ENCODE peak calls at places on chromosome 9, in four cellular contexts. N, R, G and H are unnamed samples.
A peak's percentile ranks its signal among the peaks of the same experiment; 100 is the strongest.

GRCh38 chr9:136750526-136750925 is 2.2 kb upstream of the LCN6 start:
- DNase-seq in N (peak; percentile 55), R (no peak), G (no peak), H (no peak)

GRCh38 chr9:114112778-114113585 is 13.9 kb upstream of the KIF12 start:
- DNase-seq in N (peak; percentile 75), R (no peak), G (no peak), H (no peak)

GRCh38 chr9:110016340-110016739 is 191.6 kb downstream of the C9orf152 start:
- DNase-seq in N (peak; percentile 91), R (no peak), G (no peak), H (no peak)

GRCh38 chr9:93668261-93668871 is 92.0 kb downstream of the PHF2 start:
- DNase-seq in N (no peak), R (no peak), G (peak; percentile 26), H (no peak)

GRCh38 chr9:8143677-8144076 is 344.1 kb upstream of the DMAC1 start:
- DNase-seq in N (no peak), R (no peak), G (no peak), H (no peak)

GRCh38 chr9:137524161-137524560 is 26.0 kb downstream of the PNPLA7 start:
- DNase-seq in N (no peak), R (no peak), G (no peak), H (no peak)

GRCh38 chr9:123267481-123268239 is 726 bp downstream of the STRBP start:
- DNase-seq in N (no peak), R (no peak), G (no peak), H (peak; percentile 16)

GRCh38 chr9:16429671-16430070 is 440.8 kb downstream of the BNC2 start:
- DNase-seq in N (no peak), R (no peak), G (no peak), H (peak; percentile 29)

GRCh38 chr9:130380920-130381469 is 63.8 kb upstream of the ASS1 start:
- DNase-seq in N (no peak), R (no peak), G (no peak), H (no peak)

GRCh38 chr9:12554636-12555035 is 138.5 kb upstream of the TYRP1 start:
- DNase-seq in N (peak; percentile 1), R (no peak), G (peak; percentile 37), H (peak; percentile 41)

GRCh38 chr9:89886281-89886700 is 281.5 kb downstream of the GADD45G start:
- DNase-seq in N (no peak), R (peak; percentile 19), G (peak; percentile 19), H (peak; percentile 62)

GRCh38 chr9:138073808-138074207 is 196.2 kb downstream of the CACNA1B start:
- DNase-seq in N (no peak), R (no peak), G (peak; percentile 20), H (no peak)

GRCh38 chr9:137381501-137382443 is 41.2 kb downstream of the EXD3 start:
- DNase-seq in N (no peak), R (no peak), G (peak; percentile 27), H (no peak)

GRCh38 chr9:89000973-89001916 is 10.0 kb downstream of the S1PR3 start:
- DNase-seq in N (peak; percentile 81), R (peak; percentile 82), G (peak; percentile 93), H (peak; percentile 93)

GRCh38 chr9:116027096-116027495 is 126.5 kb upstream of the PAPPA start:
- DNase-seq in N (peak; percentile 45), R (no peak), G (no peak), H (peak; percentile 27)

GRCh38 chr9:112868956-112869594 is 21.6 kb downstream of the SLC46A2 start:
- DNase-seq in N (no peak), R (no peak), G (no peak), H (no peak)

GRCh38 chr9:121055642-121056143 is 5.6 kb upstream of the C5 start:
- DNase-seq in N (peak; percentile 3), R (no peak), G (peak; percentile 80), H (peak; percentile 82)

GRCh38 chr9:93673271-93673843 is 97.0 kb downstream of the PHF2 start:
- DNase-seq in N (no peak), R (no peak), G (peak; percentile 18), H (no peak)

GRCh38 chr9:114311571-114312512 is 11.1 kb upstream of the ORM1 start:
- DNase-seq in N (no peak), R (no peak), G (no peak), H (no peak)

GRCh38 chr9:78666818-78667429 is 370.0 kb downstream of the PSAT1 start:
- DNase-seq in N (peak; percentile 24), R (no peak), G (no peak), H (no peak)

GRCh38 chr9:112555844-112556482 is 69.3 kb downstream of the KIAA1958 start:
- DNase-seq in N (no peak), R (no peak), G (no peak), H (no peak)

GRCh38 chr9:133575673-133576590 is 33.3 kb downstream of the FAM163B start:
- DNase-seq in N (no peak), R (no peak), G (no peak), H (no peak)

GRCh38 chr9:133572821-133573361 is 36.3 kb downstream of the FAM163B start:
- DNase-seq in N (no peak), R (no peak), G (no peak), H (no peak)

GRCh38 chr9:133576591-133577462 is 32.4 kb downstream of the FAM163B start:
- DNase-seq in N (peak; percentile 28), R (no peak), G (no peak), H (no peak)

GRCh38 chr9:133573791-133574515 is 35.2 kb downstream of the FAM163B start:
- DNase-seq in N (no peak), R (no peak), G (no peak), H (no peak)

DNA sequence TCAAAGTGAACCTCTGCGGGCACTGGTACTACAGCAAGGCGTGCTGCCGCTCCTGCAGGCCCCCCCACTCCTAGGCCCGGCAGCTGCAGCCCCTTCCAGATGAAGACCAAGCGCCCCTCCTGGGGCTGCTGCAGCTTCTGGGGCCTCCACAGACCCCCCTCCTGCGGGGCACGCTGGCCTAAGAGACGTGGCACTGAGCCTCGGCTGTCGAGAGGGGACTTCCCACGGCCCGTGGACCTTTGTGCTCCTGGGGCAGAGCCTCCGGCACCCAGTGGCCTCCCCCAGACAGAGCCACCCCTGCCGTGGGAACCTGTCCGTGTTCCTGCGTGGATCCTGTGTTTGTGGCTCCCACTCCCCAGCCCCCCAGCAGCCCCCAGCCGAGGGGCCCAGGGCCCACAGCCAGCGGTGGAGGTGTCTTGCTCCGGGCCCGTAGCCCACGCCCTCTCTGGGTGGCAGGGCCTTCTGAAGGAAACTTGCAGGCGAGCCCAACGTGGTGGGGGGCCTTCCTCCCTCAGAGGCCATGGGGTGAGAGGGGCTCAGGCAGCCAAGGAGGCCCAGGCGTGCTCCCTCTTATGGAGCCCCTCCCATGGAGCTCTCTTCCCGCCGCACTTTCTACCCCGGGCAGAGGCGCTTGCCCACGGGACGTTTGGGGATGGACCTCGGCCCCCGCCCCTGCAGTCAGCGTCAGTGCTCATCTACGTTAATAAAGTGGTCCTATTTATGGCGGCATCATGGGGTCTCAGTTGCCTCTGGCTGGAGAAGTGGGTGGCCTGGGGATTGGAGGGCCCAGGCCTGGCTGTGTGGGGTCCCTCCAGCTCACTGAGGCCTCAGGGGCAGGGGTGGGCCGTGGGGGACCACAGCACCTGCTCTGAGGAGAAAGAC is 34.2 kb downstream of the FAM163B start:
- DNase-seq in N (no peak), R (no peak), G (no peak), H (no peak)
- H4K5ac ChIP-seq in N (no peak overlapping the region), R (no peak overlapping the region), G (no peak overlapping the region), H (no peak overlapping the region)

GRCh38 chr9:126738553-126738952 is 66.3 kb upstream of the ZBTB43 start:
- DNase-seq in N (no peak), R (no peak), G (no peak), H (no peak)

GRCh38 chr9:126734877-126735276 is 70.0 kb upstream of the ZBTB43 start:
- DNase-seq in N (no peak), R (no peak), G (no peak), H (no peak)

GRCh38 chr9:126735482-126735881 is 69.4 kb upstream of the ZBTB43 start:
- DNase-seq in N (no peak), R (no peak), G (no peak), H (no peak)

GRCh38 chr9:126733005-126733404 is 71.8 kb upstream of the ZBTB43 start:
- DNase-seq in N (no peak), R (no peak), G (no peak), H (no peak)
- H4K5ac ChIP-seq in N (no peak overlapping the region), R (no peak overlapping the region), G (no peak overlapping the region), H (no peak overlapping the region)

GRCh38 chr9:128773049-128773448 is 1.3 kb upstream of the ZER1 start:
- DNase-seq in N (no peak), R (no peak), G (no peak), H (no peak)

GRCh38 chr9:128770286-128770685 is 1.4 kb downstream of the ZER1 start:
- DNase-seq in N (no peak), R (no peak), G (no peak), H (no peak)

GRCh38 chr9:128771745-128772519 is at the start of gene ZER1:
- DNase-seq in N (peak; percentile 83), R (peak; percentile 53), G (peak; percentile 90), H (peak; percentile 93)

GRCh38 chr9:128768581-128768980 is 3.1 kb downstream of the ZER1 start:
- DNase-seq in N (no peak), R (no peak), G (no peak), H (no peak)

GRCh38 chr9:128771094-128771721 is 519 bp downstream of the ZER1 start:
- DNase-seq in N (peak; percentile 12), R (no peak), G (no peak), H (peak; percentile 52)
- H4K5ac ChIP-seq in N (peak overlapping the region; percentile 17), R (peak overlapping the region; percentile 35), G (no peak overlapping the region), H (no peak overlapping the region)

DNA sequence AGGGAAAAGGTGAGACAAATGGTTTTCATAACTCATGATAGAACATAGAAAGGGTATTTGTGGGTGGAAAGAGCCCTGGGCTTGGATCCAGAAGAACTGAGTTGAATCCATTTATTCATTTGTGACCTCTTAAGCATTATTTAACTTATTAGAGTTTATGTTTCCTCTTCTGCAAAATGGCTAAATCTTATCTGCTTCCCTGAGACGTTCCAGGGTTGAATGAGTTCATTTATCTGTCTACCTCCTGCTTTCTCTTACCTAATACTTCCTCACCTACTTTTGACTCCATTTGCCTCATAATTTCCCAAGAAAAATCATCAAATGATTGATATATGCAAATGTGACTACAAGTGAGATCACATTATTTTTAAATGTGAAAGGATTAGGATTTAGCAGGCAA is 152.7 kb upstream of the GAS1 start:
- DNase-seq in N (no peak), R (no peak), G (no peak), H (no peak)
- H4K5ac ChIP-seq in N (no peak overlapping the region), R (no peak overlapping the region), G (no peak overlapping the region), H (no peak overlapping the region)